ENCODE peak calls at places on chromosomes 11 and 22, in five cellular contexts. F, R, G, H and W are unnamed samples.

GRCh38 chr11:86873573-86874083 is 73.3 kb downstream of the PRSS23 start:
- DNase-seq in F (no peak), R (no peak), G (no peak), H (no peak), W (no peak)

GRCh38 chr11:26319906-26320305 is 12.0 kb upstream of the ANO3 start:
- DNase-seq in F (no peak), R (no peak), G (no peak), H (no peak), W (no peak)

GRCh38 chr11:2730323-2731284 is 30.8 kb upstream of the KCNQ1OT1 start:
- DNase-seq in F (no peak), R (no peak), G (no peak), H (no peak), W (no peak)

GRCh38 chr11:132024587-132025295 is 654.3 kb downstream of the NTM start:
- DNase-seq in F (no peak), R (no peak), G (no peak), H (no peak), W (no peak)

GRCh38 chr11:25441432-25441831 is 890.5 kb upstream of the ANO3 start:
- DNase-seq in F (no peak), R (no peak), G (no peak), H (no peak), W (no peak)

GRCh38 chr11:114610984-114611944 is 15.7 kb upstream of the NXPE4 start:
- DNase-seq in F (no peak), R (no peak), G (peak; percentile 4), H (no peak), W (no peak)

GRCh38 chr22:38218661-38219331 is 17.0 kb downstream of the MAFF start:
- DNase-seq in F (peak; percentile 93), R (no peak), G (peak; percentile 87), H (peak; percentile 92), W (peak; percentile 84)

GRCh38 chr11:34213366-34213765 is 107.9 kb downstream of the NAT10 start:
- DNase-seq in F (no peak), R (no peak), G (peak; percentile 38), H (no peak), W (no peak)

GRCh38 chr11:47393163-47394049 is 15.0 kb upstream of the SLC39A13 start:
- DNase-seq in F (peak; percentile 78), R (peak; percentile 92), G (no peak), H (peak; percentile 72), W (peak; percentile 40)

GRCh38 chr11:8222820-8223512 is 40.7 kb downstream of the LMO1 start:
- DNase-seq in F (no peak), R (peak; percentile 59), G (no peak), H (no peak), W (no peak)

GRCh38 chr22:37148031-37148651 is 1.6 kb downstream of the IL2RB start:
- DNase-seq in F (no peak), R (peak; percentile 73), G (no peak), H (no peak), W (no peak)
- H3K27ac ChIP-seq in F (no peak overlapping the region), R (peak overlapping the region; percentile 84), G (no peak overlapping the region), H (no peak overlapping the region), W (no peak overlapping the region)

DNA sequence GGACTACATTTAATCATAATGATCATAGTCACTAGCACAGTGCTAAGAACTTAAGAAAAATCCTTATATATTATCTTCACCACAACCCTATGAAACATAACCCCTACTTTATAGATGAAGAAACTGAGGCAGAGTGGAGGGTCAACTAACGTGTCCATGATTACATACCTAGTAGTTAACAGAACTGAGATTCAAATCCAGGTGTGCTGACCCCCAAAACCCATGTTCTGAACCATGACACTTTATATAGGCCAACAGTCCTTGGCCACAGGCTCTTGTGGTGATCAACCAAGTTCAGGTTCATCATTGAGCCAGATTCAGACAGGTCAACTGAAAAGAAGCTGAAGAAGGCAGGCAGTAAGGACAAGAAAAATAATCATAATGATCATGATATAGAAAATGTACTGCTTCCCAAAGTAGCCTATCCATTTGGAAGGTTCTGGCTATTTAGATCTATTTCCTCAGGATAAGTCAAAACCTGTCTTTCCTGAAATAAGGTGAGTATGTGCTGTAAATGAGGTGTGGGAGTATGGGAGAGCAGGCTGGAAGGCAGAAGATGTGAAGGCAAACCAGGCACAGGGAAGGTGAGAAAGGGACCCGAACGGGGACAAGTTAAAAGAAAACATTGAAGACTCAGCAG is 39.7 kb downstream of the MAPK1 start:
- DNase-seq in F (no peak), R (no peak), G (no peak), H (no peak), W (no peak)
- H3K4me1 ChIP-seq in F (no peaks in the 10 kb centered on the region), R (peaks cover 80% of the 10 kb centered on the region), G (peaks cover 3% of the 10 kb centered on the region), H (peaks cover 74% of the 10 kb centered on the region), W (peaks cover 74% of the 10 kb centered on the region)

GRCh38 chr22:34866501-34867171 is 199.3 kb upstream of the ISX start:
- DNase-seq in F (no peak), R (no peak), G (no peak), H (no peak), W (no peak)
- H3K27ac ChIP-seq in F (no peak overlapping the region), R (no peak overlapping the region), G (no peak overlapping the region), H (no peak overlapping the region), W (no peak overlapping the region)

GRCh38 chr22:46084376-46084775 is 66.0 kb upstream of the PPARA start:
- DNase-seq in F (no peak), R (peak; percentile 59), G (no peak), H (no peak), W (no peak)
- H3K4me1 ChIP-seq in F (no peaks in the 10 kb centered on the region), R (peaks cover 65% of the 10 kb centered on the region), G (peaks cover 70% of the 10 kb centered on the region), H (peaks cover 89% of the 10 kb centered on the region), W (peaks cover 100% of the 10 kb centered on the region)

GRCh38 chr22:30614268-30614667 is 7.3 kb downstream of the TCN2 start:
- DNase-seq in F (no peak), R (no peak), G (no peak), H (no peak), W (no peak)

GRCh38 chr22:30611197-30611596 is 4.2 kb downstream of the TCN2 start:
- DNase-seq in F (no peak), R (no peak), G (no peak), H (no peak), W (no peak)

GRCh38 chr22:30610299-30610698 is 3.3 kb downstream of the TCN2 start:
- DNase-seq in F (peak; percentile 79), R (no peak), G (no peak), H (peak; percentile 71), W (no peak)

GRCh38 chr22:30614879-30615278 is 7.9 kb downstream of the TCN2 start:
- DNase-seq in F (no peak), R (no peak), G (no peak), H (no peak), W (no peak)

DNA sequence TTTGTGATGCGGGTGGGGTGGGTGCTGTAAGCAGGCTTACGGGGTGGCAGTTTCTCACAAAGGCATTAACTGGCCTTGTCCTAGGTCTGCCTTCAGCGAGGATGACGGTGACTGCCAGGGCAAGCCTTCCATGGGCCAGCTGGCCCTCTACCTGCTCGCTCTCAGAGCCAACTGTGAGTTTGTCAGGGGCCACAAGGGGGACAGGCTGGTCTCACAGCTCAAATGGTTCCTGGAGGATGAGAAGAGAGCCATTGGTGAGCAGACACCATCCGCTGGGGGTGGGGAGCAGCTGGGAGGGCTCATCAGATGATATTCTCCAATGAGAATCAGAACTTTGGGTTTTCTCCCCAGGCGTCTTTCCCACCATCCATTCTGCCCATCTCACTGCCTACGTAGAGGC is 5.8 kb downstream of the TCN2 start:
- DNase-seq in F (no peak), R (no peak), G (no peak), H (no peak), W (no peak)
- H3K27ac ChIP-seq in F (no peak overlapping the region), R (no peak overlapping the region), G (no peak overlapping the region), H (no peak overlapping the region), W (no peak overlapping the region)

GRCh38 chr11:103548838-103549237 is 439.6 kb downstream of the DYNC2H1 start:
- DNase-seq in F (no peak), R (no peak), G (no peak), H (no peak), W (no peak)
- H3K4me1 ChIP-seq in F (no peaks in the 10 kb centered on the region), R (no peaks in the 10 kb centered on the region), G (no peaks in the 10 kb centered on the region), H (no peaks in the 10 kb centered on the region), W (no peaks in the 10 kb centered on the region)